ENCODE peak calls at places on chromosomes 7 and 10, in seven cellular contexts. One of them, this sample, is unnamed.

GRCh38 chr7:85025312-85025756 is 161.5 kb downstream of the SEMA3D start:
- DNase-seq in NCI-H460: no peak
- DNase-seq in stimulated activated CD4-positive, alpha-beta T cell treated with anti-CD3 and anti-CD28 coated beads, Interleukin-4, amount 100 ng/mL, for 4 hours: no peak
- DNase-seq in LHCN-M2: no peak
- DNase-seq in activated naive CD4-positive, alpha-beta T cell: no peak
- DNase-seq in hypothalamus: no peak
- DNase-seq in endothelial cell: no peak
- DNase-seq in this sample: peak; percentile 86

GRCh38 chr7:123367508-123368122 is 166.8 kb downstream of the IQUB start:
- DNase-seq in hypothalamus: peak; percentile 1
- DNase-seq in stimulated activated CD4-positive, alpha-beta T cell treated with anti-CD3 and anti-CD28 coated beads, Interleukin-4, amount 100 ng/mL, for 4 hours: no peak
- DNase-seq in NCI-H460: peak; percentile 59
- DNase-seq in LHCN-M2: peak; percentile 57
- DNase-seq in activated naive CD4-positive, alpha-beta T cell: no peak
- DNase-seq in endothelial cell: peak; percentile 40
- DNase-seq in this sample: no peak

GRCh38 chr10:91797077-91797690 is 1.0 kb upstream of the TNKS2 start:
- DNase-seq in LHCN-M2: no peak
- DNase-seq in activated naive CD4-positive, alpha-beta T cell: no peak
- DNase-seq in endothelial cell: no peak
- DNase-seq in NCI-H460: no peak
- DNase-seq in hypothalamus: no peak
- DNase-seq in stimulated activated CD4-positive, alpha-beta T cell treated with anti-CD3 and anti-CD28 coated beads, Interleukin-4, amount 100 ng/mL, for 4 hours: no peak
- DNase-seq in this sample: no peak

GRCh38 chr7:112207106-112207592 is 654 bp downstream of the ZNF277 start:
- DNase-seq in NCI-H460: no peak
- DNase-seq in hypothalamus: no peak
- DNase-seq in endothelial cell: no peak
- DNase-seq in stimulated activated CD4-positive, alpha-beta T cell treated with anti-CD3 and anti-CD28 coated beads, Interleukin-4, amount 100 ng/mL, for 4 hours: no peak
- DNase-seq in LHCN-M2: peak; percentile 20
- DNase-seq in activated naive CD4-positive, alpha-beta T cell: no peak
- DNase-seq in this sample: no peak

GRCh38 chr10:120436431-120437142 is 20.4 kb upstream of the PLPP4 start:
- DNase-seq in stimulated activated CD4-positive, alpha-beta T cell treated with anti-CD3 and anti-CD28 coated beads, Interleukin-4, amount 100 ng/mL, for 4 hours: no peak
- DNase-seq in NCI-H460: no peak
- DNase-seq in LHCN-M2: no peak
- DNase-seq in hypothalamus: peak; percentile 1
- DNase-seq in endothelial cell: no peak
- DNase-seq in activated naive CD4-positive, alpha-beta T cell: no peak
- DNase-seq in this sample: peak; percentile 51

GRCh38 chr10:49285232-49285631 is 13.7 kb upstream of the C10orf71 start:
- DNase-seq in stimulated activated CD4-positive, alpha-beta T cell treated with anti-CD3 and anti-CD28 coated beads, Interleukin-4, amount 100 ng/mL, for 4 hours: no peak
- DNase-seq in endothelial cell: no peak
- DNase-seq in activated naive CD4-positive, alpha-beta T cell: no peak
- DNase-seq in NCI-H460: no peak
- DNase-seq in LHCN-M2: peak; percentile 16
- DNase-seq in hypothalamus: no peak
- DNase-seq in this sample: no peak

GRCh38 chr10:133474027-133474426 is 20.3 kb downstream of the SCART1 start:
- DNase-seq in LHCN-M2: no peak
- DNase-seq in endothelial cell: no peak
- DNase-seq in stimulated activated CD4-positive, alpha-beta T cell treated with anti-CD3 and anti-CD28 coated beads, Interleukin-4, amount 100 ng/mL, for 4 hours: no peak
- DNase-seq in NCI-H460: no peak
- DNase-seq in hypothalamus: no peak
- DNase-seq in activated naive CD4-positive, alpha-beta T cell: no peak
- DNase-seq in this sample: no peak

GRCh38 chr10:133243593-133243992 is 5.9 kb downstream of the VENTX start:
- DNase-seq in activated naive CD4-positive, alpha-beta T cell: no peak
- DNase-seq in NCI-H460: no peak
- DNase-seq in endothelial cell: no peak
- DNase-seq in LHCN-M2: no peak
- DNase-seq in hypothalamus: no peak
- DNase-seq in stimulated activated CD4-positive, alpha-beta T cell treated with anti-CD3 and anti-CD28 coated beads, Interleukin-4, amount 100 ng/mL, for 4 hours: no peak
- DNase-seq in this sample: no peak

GRCh38 chr10:29471483-29471859 is 163.3 kb downstream of the SVIL start:
- DNase-seq in endothelial cell: no peak
- DNase-seq in hypothalamus: no peak
- DNase-seq in stimulated activated CD4-positive, alpha-beta T cell treated with anti-CD3 and anti-CD28 coated beads, Interleukin-4, amount 100 ng/mL, for 4 hours: no peak
- DNase-seq in NCI-H460: no peak
- DNase-seq in LHCN-M2: peak; percentile 79
- DNase-seq in activated naive CD4-positive, alpha-beta T cell: no peak
- DNase-seq in this sample: peak; percentile 79

GRCh38 chr10:19164461-19164860 is 115.9 kb downstream of the MALRD1 start:
- DNase-seq in hypothalamus: no peak
- DNase-seq in endothelial cell: no peak
- DNase-seq in activated naive CD4-positive, alpha-beta T cell: no peak
- DNase-seq in LHCN-M2: no peak
- DNase-seq in NCI-H460: no peak
- DNase-seq in stimulated activated CD4-positive, alpha-beta T cell treated with anti-CD3 and anti-CD28 coated beads, Interleukin-4, amount 100 ng/mL, for 4 hours: no peak
- DNase-seq in this sample: no peak

GRCh38 chr7:83643754-83644153 is 5.2 kb downstream of the SEMA3E start:
- DNase-seq in endothelial cell: no peak
- DNase-seq in hypothalamus: no peak
- DNase-seq in stimulated activated CD4-positive, alpha-beta T cell treated with anti-CD3 and anti-CD28 coated beads, Interleukin-4, amount 100 ng/mL, for 4 hours: no peak
- DNase-seq in activated naive CD4-positive, alpha-beta T cell: no peak
- DNase-seq in NCI-H460: no peak
- DNase-seq in LHCN-M2: no peak
- DNase-seq in this sample: no peak

GRCh38 chr10:126397640-126398382 is 9.5 kb upstream of the ADAM12 start:
- DNase-seq in activated naive CD4-positive, alpha-beta T cell: no peak
- DNase-seq in hypothalamus: no peak
- DNase-seq in NCI-H460: no peak
- DNase-seq in endothelial cell: no peak
- DNase-seq in LHCN-M2: peak; percentile 99
- DNase-seq in stimulated activated CD4-positive, alpha-beta T cell treated with anti-CD3 and anti-CD28 coated beads, Interleukin-4, amount 100 ng/mL, for 4 hours: no peak
- DNase-seq in this sample: peak; percentile 85

GRCh38 chr7:122412441-122412840 is 107.9 kb upstream of the FEZF1 start:
- DNase-seq in NCI-H460: no peak
- DNase-seq in activated naive CD4-positive, alpha-beta T cell: no peak
- DNase-seq in hypothalamus: no peak
- DNase-seq in stimulated activated CD4-positive, alpha-beta T cell treated with anti-CD3 and anti-CD28 coated beads, Interleukin-4, amount 100 ng/mL, for 4 hours: no peak
- DNase-seq in endothelial cell: no peak
- DNase-seq in LHCN-M2: no peak
- DNase-seq in this sample: peak; percentile 15

GRCh38 chr10:110725809-110726641 is 81.9 kb downstream of the RBM20 start:
- DNase-seq in activated naive CD4-positive, alpha-beta T cell: no peak
- DNase-seq in LHCN-M2: peak; percentile 83
- DNase-seq in NCI-H460: no peak
- DNase-seq in endothelial cell: no peak
- DNase-seq in stimulated activated CD4-positive, alpha-beta T cell treated with anti-CD3 and anti-CD28 coated beads, Interleukin-4, amount 100 ng/mL, for 4 hours: no peak
- DNase-seq in hypothalamus: no peak
- DNase-seq in this sample: peak; percentile 32

GRCh38 chr10:71766717-71767419 is 6.5 kb downstream of the VSIR start:
- DNase-seq in hypothalamus: no peak
- DNase-seq in LHCN-M2: peak; percentile 98
- DNase-seq in stimulated activated CD4-positive, alpha-beta T cell treated with anti-CD3 and anti-CD28 coated beads, Interleukin-4, amount 100 ng/mL, for 4 hours: no peak
- DNase-seq in endothelial cell: no peak
- DNase-seq in NCI-H460: peak; percentile 92
- DNase-seq in activated naive CD4-positive, alpha-beta T cell: no peak
- DNase-seq in this sample: peak; percentile 99

GRCh38 chr7:7898155-7898554 is 70.4 kb upstream of the GLCCI1 start:
- DNase-seq in hypothalamus: no peak
- DNase-seq in stimulated activated CD4-positive, alpha-beta T cell treated with anti-CD3 and anti-CD28 coated beads, Interleukin-4, amount 100 ng/mL, for 4 hours: no peak
- DNase-seq in LHCN-M2: no peak
- DNase-seq in activated naive CD4-positive, alpha-beta T cell: no peak
- DNase-seq in NCI-H460: no peak
- DNase-seq in endothelial cell: no peak
- DNase-seq in this sample: no peak